ENCODE peak calls at places on chromosome 4, in eight cellular contexts. K is heart right ventricle; D is testis; X is SK-MEL-5; H is activated CD8-positive, alpha-beta T cell treated with anti-CD3 and anti-CD28 coated beads for 36 hours; R is activated T-cell treated with anti-CD3 and anti-CD28 coated beads, Interleukin-2, amount 50 U/mL, for 48 hours; E is IMR-90; S is fibroblast of lung. A is an unnamed sample.

GRCh38 chr4:39062094-39062493 is at the start of gene KLHL5:
- DNase-seq in E (no peak), R (no peak), S (no peak), H (no peak), K (no peak), D (no peak), X (peak), A (no peak)

GRCh38 chr4:124712417-124713212 is at the start of gene ANKRD50:
- DNase-seq in H (peak), R (peak), K (peak), X (peak), E (peak), S (peak), D (peak), A (peak)

GRCh38 chr4:17385403-17385802 is 126.5 kb downstream of the QDPR start:
- DNase-seq in K (peak), R (no peak), D (no peak), X (peak), H (peak), E (peak), S (peak), A (no peak)

GRCh38 chr4:185307136-185307950 is 88.4 kb downstream of the LRP2BP start:
- DNase-seq in E (peak), H (no peak), X (peak), K (no peak), D (no peak), R (no peak), S (no peak), A (no peak)

GRCh38 chr4:78787392-78788004 is 11.3 kb downstream of the BMP2K start:
- DNase-seq in D (no peak), E (no peak), R (no peak), K (no peak), X (no peak), S (no peak), H (no peak), A (no peak)

GRCh38 chr4:14529653-14530052 is 472.6 kb upstream of the CPEB2 start:
- DNase-seq in E (no peak), R (no peak), K (no peak), S (peak), H (no peak), X (peak), D (no peak), A (no peak)

GRCh38 chr4:6273661-6273990 is 4.0 kb downstream of the WFS1 start:
- DNase-seq in X (no peak), K (no peak), S (no peak), E (no peak), H (no peak), R (no peak), D (no peak), A (no peak)

GRCh38 chr4:150974251-150974640 is 40.8 kb downstream of the LRBA start:
- DNase-seq in H (no peak), X (no peak), E (no peak), K (no peak), D (no peak), R (no peak), S (no peak), A (no peak)

GRCh38 chr4:153223418-153223792 is 19.2 kb downstream of the TRIM2 start:
- DNase-seq in H (no peak), K (no peak), D (no peak), E (no peak), S (peak), R (no peak), X (no peak), A (no peak)

GRCh38 chr4:185238261-185238681 is 28.9 kb downstream of the SNX25 start:
- DNase-seq in X (no peak), H (peak), S (peak), E (peak), R (peak), K (no peak), D (no peak), A (no peak)

GRCh38 chr4:168797176-168797575 is 212.9 kb downstream of the CBR4 start:
- DNase-seq in E (peak), K (no peak), S (peak), R (no peak), D (no peak), H (no peak), X (no peak), A (no peak)

GRCh38 chr4:38639245-38639644 is 24.8 kb upstream of the KLF3 start:
- DNase-seq in R (no peak), E (no peak), X (no peak), S (no peak), D (no peak), K (no peak), H (no peak), A (no peak)

GRCh38 chr4:174134361-174134760 is 149.1 kb downstream of the FBXO8 start:
- DNase-seq in E (no peak), S (peak), D (no peak), K (no peak), H (no peak), X (no peak), R (no peak), A (no peak)

GRCh38 chr4:123997116-123997515 is 600.5 kb downstream of the SPRY1 start:
- DNase-seq in H (no peak), E (no peak), X (no peak), S (no peak), K (no peak), R (no peak), D (no peak), A (no peak)

GRCh38 chr4:80186666-80187065 is 10.6 kb upstream of the PRDM8 start:
- DNase-seq in D (no peak), K (no peak), S (no peak), X (peak), H (no peak), R (no peak), E (no peak), A (no peak)

GRCh38 chr4:24979554-24979953 is 51.2 kb downstream of the LGI2 start:
- DNase-seq in D (peak), X (no peak), R (no peak), K (peak), H (no peak), E (no peak), S (no peak), A (no peak)

GRCh38 chr4:23368081-23368697 is 521.7 kb downstream of the PPARGC1A start:
- DNase-seq in R (no peak), H (no peak), S (peak), K (peak), X (peak), E (peak), D (peak), A (no peak)

GRCh38 chr4:158099686-158100085 is 73.1 kb downstream of the GASK1B start:
- DNase-seq in S (no peak), E (no peak), K (no peak), R (no peak), H (no peak), D (no peak), X (no peak), A (no peak)

GRCh38 chr4:122003335-122003734 is 51.5 kb upstream of the TRPC3 start:
- DNase-seq in E (no peak), D (peak), R (peak), H (peak), K (no peak), S (no peak), X (peak), A (no peak)

GRCh38 chr4:108060164-108060563 is 70.5 kb downstream of the HADH start:
- DNase-seq in R (no peak), E (peak), H (no peak), K (no peak), X (peak), S (peak), D (peak), A (no peak)

GRCh38 chr4:13133700-13134099 is 350.4 kb downstream of the RAB28 start:
- DNase-seq in D (no peak), R (no peak), H (no peak), X (no peak), E (no peak), S (no peak), K (no peak), A (no peak)

GRCh38 chr4:174631901-174632758 is 109.8 kb upstream of the HPGD start:
- DNase-seq in X (peak), S (peak), E (peak), R (no peak), K (no peak), H (peak), D (no peak), A (no peak)

GRCh38 chr4:152479428-152480026 is 56.4 kb downstream of the FBXW7 start:
- DNase-seq in X (no peak), E (peak), S (peak), D (no peak), K (no peak), H (no peak), R (no peak), A (no peak)

GRCh38 chr4:62531731-62532130 is 1331.6 kb downstream of the ADGRL3 start:
- DNase-seq in E (no peak), D (no peak), X (peak), R (no peak), S (no peak), H (no peak), K (no peak), A (no peak)

GRCh38 chr4:89486042-89486441 is 178.4 kb upstream of the GPRIN3 start:
- DNase-seq in H (no peak), K (no peak), S (peak), R (no peak), X (peak), E (peak), D (no peak), A (no peak)

GRCh38 chr4:20684852-20685763 is 15.2 kb upstream of the PACRGL start:
- DNase-seq in X (peak), R (no peak), D (no peak), K (no peak), S (peak), H (no peak), E (peak), A (no peak)

GRCh38 chr4:151358266-151358665 is 32.9 kb upstream of the SH3D19 start:
- DNase-seq in H (no peak), X (peak), R (no peak), K (peak), S (no peak), D (no peak), E (no peak), A (no peak)

GRCh38 chr4:159446266-159446976 is 343.5 kb downstream of the RAPGEF2 start:
- DNase-seq in D (peak), S (peak), X (peak), E (peak), H (peak), K (peak), R (peak), A (peak)

GRCh38 chr4:119068529-119068962 is 67.1 kb upstream of the MYOZ2 start:
- DNase-seq in D (no peak), K (no peak), R (no peak), X (peak), H (no peak), E (peak), S (no peak), A (no peak)